ENCODE peak calls at places on chromosomes 6 and 20, in eight cellular contexts. One of them, this sample, is unnamed.

GRCh38 chr6:111657146-111657545 is 51.5 kb upstream of the TRAF3IP2 start:
- DNase-seq in A549: peak; percentile 20
- DNase-seq in hepatocyte: no peak
- DNase-seq in HCT116: no peak
- DNase-seq in fibroblast of lung: peak; percentile 75
- DNase-seq in IMR-90: peak; percentile 74
- DNase-seq in mesenchymal stem cell: peak; percentile 80
- DNase-seq in K562: no peak
- DNase-seq in this sample: no peak

GRCh38 chr6:32192608-32193039 is at the start of gene GPSM3:
- DNase-seq in A549: no peak
- DNase-seq in hepatocyte: no peak
- DNase-seq in HCT116: no peak
- DNase-seq in fibroblast of lung: peak; percentile 25
- DNase-seq in IMR-90: peak; percentile 36
- DNase-seq in mesenchymal stem cell: peak; percentile 41
- DNase-seq in K562: peak; percentile 73
- DNase-seq in this sample: peak; percentile 74

GRCh38 chr6:158879180-158879579 is 60.0 kb upstream of the EZR start:
- DNase-seq in A549: no peak
- DNase-seq in hepatocyte: peak; percentile 40
- DNase-seq in HCT116: no peak
- DNase-seq in fibroblast of lung: peak; percentile 92
- DNase-seq in IMR-90: no peak
- DNase-seq in mesenchymal stem cell: peak; percentile 47
- DNase-seq in K562: no peak
- DNase-seq in this sample: no peak

GRCh38 chr6:31821301-31822037 is 6.1 kb upstream of the HSPA1B start:
- DNase-seq in A549: peak; percentile 71
- DNase-seq in hepatocyte: peak; percentile 74
- DNase-seq in HCT116: no peak
- DNase-seq in fibroblast of lung: peak; percentile 48
- DNase-seq in IMR-90: peak; percentile 30
- DNase-seq in mesenchymal stem cell: no peak
- DNase-seq in K562: peak; percentile 77
- DNase-seq in this sample: peak; percentile 88

GRCh38 chr6:41042656-41043055 is 389 bp downstream of the TSPO2 start:
- DNase-seq in A549: no peak
- DNase-seq in hepatocyte: no peak
- DNase-seq in HCT116: no peak
- DNase-seq in fibroblast of lung: no peak
- DNase-seq in IMR-90: no peak
- DNase-seq in mesenchymal stem cell: no peak
- DNase-seq in K562: no peak
- DNase-seq in this sample: peak; percentile 38

GRCh38 chr6:151321438-151321837 is 69.9 kb downstream of the ZBTB2 start:
- DNase-seq in A549: no peak
- DNase-seq in hepatocyte: no peak
- DNase-seq in HCT116: no peak
- DNase-seq in fibroblast of lung: no peak
- DNase-seq in IMR-90: no peak
- DNase-seq in mesenchymal stem cell: no peak
- DNase-seq in K562: no peak
- DNase-seq in this sample: no peak

GRCh38 chr6:32847795-32848194 is 3.9 kb upstream of the PSMB8 start:
- DNase-seq in A549: no peak
- DNase-seq in hepatocyte: no peak
- DNase-seq in HCT116: no peak
- DNase-seq in fibroblast of lung: no peak
- DNase-seq in IMR-90: no peak
- DNase-seq in mesenchymal stem cell: no peak
- DNase-seq in K562: no peak
- DNase-seq in this sample: no peak

GRCh38 chr6:17394192-17394611 is 807 bp downstream of the CAP2 start:
- DNase-seq in A549: peak; percentile 58
- DNase-seq in hepatocyte: peak; percentile 81
- DNase-seq in HCT116: peak; percentile 64
- DNase-seq in fibroblast of lung: peak; percentile 85
- DNase-seq in IMR-90: peak; percentile 79
- DNase-seq in mesenchymal stem cell: peak; percentile 81
- DNase-seq in K562: peak; percentile 15
- DNase-seq in this sample: peak; percentile 93

GRCh38 chr6:12890171-12890790 is 173.7 kb downstream of the PHACTR1 start:
- DNase-seq in A549: peak; percentile 17
- DNase-seq in hepatocyte: no peak
- DNase-seq in HCT116: peak; percentile 19
- DNase-seq in fibroblast of lung: no peak
- DNase-seq in IMR-90: no peak
- DNase-seq in mesenchymal stem cell: no peak
- DNase-seq in K562: peak; percentile 40
- DNase-seq in this sample: no peak

GRCh38 chr20:6164421-6165341 is 41.9 kb upstream of the FERMT1 start:
- DNase-seq in A549: no peak
- DNase-seq in hepatocyte: no peak
- DNase-seq in HCT116: peak; percentile 15
- DNase-seq in fibroblast of lung: peak; percentile 22
- DNase-seq in IMR-90: no peak
- DNase-seq in mesenchymal stem cell: no peak
- DNase-seq in K562: no peak
- DNase-seq in this sample: no peak

GRCh38 chr20:48784273-48784641 is 43.5 kb downstream of the PREX1 start:
- DNase-seq in A549: no peak
- DNase-seq in hepatocyte: no peak
- DNase-seq in HCT116: no peak
- DNase-seq in fibroblast of lung: no peak
- DNase-seq in IMR-90: no peak
- DNase-seq in mesenchymal stem cell: no peak
- DNase-seq in K562: no peak
- DNase-seq in this sample: no peak

GRCh38 chr6:15147827-15148226 is 98.0 kb upstream of the JARID2 start:
- DNase-seq in A549: no peak
- DNase-seq in hepatocyte: no peak
- DNase-seq in HCT116: no peak
- DNase-seq in fibroblast of lung: no peak
- DNase-seq in IMR-90: no peak
- DNase-seq in mesenchymal stem cell: no peak
- DNase-seq in K562: no peak
- DNase-seq in this sample: no peak

GRCh38 chr6:106309766-106310373 is 15.7 kb downstream of the ATG5 start:
- DNase-seq in A549: no peak
- DNase-seq in hepatocyte: no peak
- DNase-seq in HCT116: peak; percentile 23
- DNase-seq in fibroblast of lung: peak; percentile 50
- DNase-seq in IMR-90: peak; percentile 8
- DNase-seq in mesenchymal stem cell: peak; percentile 16
- DNase-seq in K562: no peak
- DNase-seq in this sample: peak; percentile 36

GRCh38 chr6:87714093-87714809 is 12.2 kb upstream of the AKIRIN2 start:
- DNase-seq in A549: peak; percentile 61
- DNase-seq in hepatocyte: no peak
- DNase-seq in HCT116: no peak
- DNase-seq in fibroblast of lung: peak; percentile 89
- DNase-seq in IMR-90: peak; percentile 88
- DNase-seq in mesenchymal stem cell: peak; percentile 80
- DNase-seq in K562: no peak
- DNase-seq in this sample: no peak

GRCh38 chr20:45456632-45457031 is 12.9 kb upstream of the WFDC2 start:
- DNase-seq in A549: peak; percentile 42
- DNase-seq in hepatocyte: peak; percentile 66
- DNase-seq in HCT116: peak; percentile 71
- DNase-seq in fibroblast of lung: no peak
- DNase-seq in IMR-90: no peak
- DNase-seq in mesenchymal stem cell: no peak
- DNase-seq in K562: no peak
- DNase-seq in this sample: no peak

GRCh38 chr20:49543071-49543857 is 24.7 kb downstream of the PTGIS start:
- DNase-seq in A549: no peak
- DNase-seq in hepatocyte: no peak
- DNase-seq in HCT116: no peak
- DNase-seq in fibroblast of lung: no peak
- DNase-seq in IMR-90: no peak
- DNase-seq in mesenchymal stem cell: no peak
- DNase-seq in K562: no peak
- DNase-seq in this sample: no peak

GRCh38 chr6:170522565-170523183 is 30.4 kb downstream of the PSMB1 start:
- DNase-seq in A549: peak; percentile 11
- DNase-seq in hepatocyte: peak; percentile 28
- DNase-seq in HCT116: peak; percentile 12
- DNase-seq in fibroblast of lung: peak; percentile 17
- DNase-seq in IMR-90: peak; percentile 24
- DNase-seq in mesenchymal stem cell: peak; percentile 24
- DNase-seq in K562: no peak
- DNase-seq in this sample: no peak

GRCh38 chr6:131643262-131643631 is 6.1 kb downstream of the ENPP3 start:
- DNase-seq in A549: no peak
- DNase-seq in hepatocyte: no peak
- DNase-seq in HCT116: peak; percentile 66
- DNase-seq in fibroblast of lung: peak; percentile 17
- DNase-seq in IMR-90: no peak
- DNase-seq in mesenchymal stem cell: no peak
- DNase-seq in K562: no peak
- DNase-seq in this sample: no peak

GRCh38 chr6:21190701-21191588 is 402.6 kb upstream of the SOX4 start:
- DNase-seq in A549: no peak
- DNase-seq in hepatocyte: no peak
- DNase-seq in HCT116: no peak
- DNase-seq in fibroblast of lung: no peak
- DNase-seq in IMR-90: no peak
- DNase-seq in mesenchymal stem cell: peak; percentile 11
- DNase-seq in K562: no peak
- DNase-seq in this sample: no peak

GRCh38 chr6:25327372-25327771 is 48.2 kb downstream of the CARMIL1 start:
- DNase-seq in A549: no peak
- DNase-seq in hepatocyte: no peak
- DNase-seq in HCT116: no peak
- DNase-seq in fibroblast of lung: no peak
- DNase-seq in IMR-90: no peak
- DNase-seq in mesenchymal stem cell: no peak
- DNase-seq in K562: no peak
- DNase-seq in this sample: no peak

GRCh38 chr6:108671790-108672189 is 111.1 kb downstream of the FOXO3 start:
- DNase-seq in A549: no peak
- DNase-seq in hepatocyte: no peak
- DNase-seq in HCT116: no peak
- DNase-seq in fibroblast of lung: no peak
- DNase-seq in IMR-90: no peak
- DNase-seq in mesenchymal stem cell: no peak
- DNase-seq in K562: no peak
- DNase-seq in this sample: no peak

GRCh38 chr6:75210885-75211739 is 5.3 kb upstream of the COL12A1 start:
- DNase-seq in A549: peak; percentile 56
- DNase-seq in hepatocyte: peak; percentile 87
- DNase-seq in HCT116: no peak
- DNase-seq in fibroblast of lung: peak; percentile 57
- DNase-seq in IMR-90: peak; percentile 79
- DNase-seq in mesenchymal stem cell: peak; percentile 76
- DNase-seq in K562: peak; percentile 55
- DNase-seq in this sample: peak; percentile 69

GRCh38 chr20:1107176-1107575 is 11.2 kb upstream of the PSMF1 start:
- DNase-seq in A549: no peak
- DNase-seq in hepatocyte: no peak
- DNase-seq in HCT116: no peak
- DNase-seq in fibroblast of lung: no peak
- DNase-seq in IMR-90: no peak
- DNase-seq in mesenchymal stem cell: no peak
- DNase-seq in K562: no peak
- DNase-seq in this sample: no peak
- H3K4me2 ChIP-seq in A549: no peak overlapping the region
- H3K4me2 ChIP-seq in hepatocyte: no peak overlapping the region
- H3K4me2 ChIP-seq in HCT116: no peak overlapping the region
- H3K4me2 ChIP-seq in fibroblast of lung: no peak overlapping the region
- H3K4me2 ChIP-seq in IMR-90: no peak overlapping the region
- H3K4me2 ChIP-seq in mesenchymal stem cell: no peak overlapping the region
- H3K4me2 ChIP-seq in K562: no peak overlapping the region
- H3K4me2 ChIP-seq in this sample: no peak overlapping the region

GRCh38 chr6:27834879-27835549 is 77.2 kb downstream of the OR2B2 start:
- DNase-seq in A549: no peak
- DNase-seq in hepatocyte: no peak
- DNase-seq in HCT116: no peak
- DNase-seq in fibroblast of lung: no peak
- DNase-seq in IMR-90: no peak
- DNase-seq in mesenchymal stem cell: no peak
- DNase-seq in K562: peak; percentile 61
- DNase-seq in this sample: no peak
- H3K4me3 ChIP-seq in A549: no peak overlapping the region
- H3K4me3 ChIP-seq in hepatocyte: no peak overlapping the region
- H3K4me3 ChIP-seq in HCT116: no peak overlapping the region
- H3K4me3 ChIP-seq in fibroblast of lung: no peak overlapping the region
- H3K4me3 ChIP-seq in IMR-90: no peak overlapping the region
- H3K4me3 ChIP-seq in mesenchymal stem cell: no peak overlapping the region
- H3K4me3 ChIP-seq in K562: peak overlapping the region; percentile 56
- H3K4me3 ChIP-seq in this sample: no peak overlapping the region

DNA sequence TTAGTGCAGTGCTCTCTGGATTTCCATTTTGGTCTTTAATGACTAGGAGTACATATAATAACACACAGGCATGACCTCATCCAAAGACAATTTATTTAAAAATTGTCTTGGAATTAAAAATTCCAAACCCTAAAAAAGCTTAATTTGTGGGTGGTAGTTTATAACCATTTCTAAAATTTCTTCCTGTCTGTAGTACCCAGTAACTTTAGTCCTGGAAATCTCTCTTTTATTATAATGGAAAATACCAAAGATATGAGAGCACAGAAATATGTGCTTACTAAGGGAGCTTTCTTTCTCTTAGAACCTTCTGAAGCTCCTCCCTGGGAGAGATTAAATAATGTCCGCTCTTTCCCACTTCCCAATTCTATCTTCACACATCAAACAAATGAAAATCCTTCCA is 70.5 kb upstream of the PRL start:
- DNase-seq in A549: no peak
- DNase-seq in hepatocyte: no peak
- DNase-seq in HCT116: no peak
- DNase-seq in fibroblast of lung: peak; percentile 65
- DNase-seq in IMR-90: peak; percentile 36
- DNase-seq in mesenchymal stem cell: no peak
- DNase-seq in K562: no peak
- DNase-seq in this sample: peak; percentile 81
- H3K4me2 ChIP-seq in A549: no peak overlapping the region
- H3K4me2 ChIP-seq in hepatocyte: no peak overlapping the region
- H3K4me2 ChIP-seq in HCT116: no peak overlapping the region
- H3K4me2 ChIP-seq in fibroblast of lung: no peak overlapping the region
- H3K4me2 ChIP-seq in IMR-90: peak overlapping the region; percentile 31
- H3K4me2 ChIP-seq in mesenchymal stem cell: no peak overlapping the region
- H3K4me2 ChIP-seq in K562: no peak overlapping the region
- H3K4me2 ChIP-seq in this sample: peak overlapping the region; percentile 5

GRCh38 chr20:610130-611046 is at the start of gene TCF15:
- DNase-seq in A549: no peak
- DNase-seq in hepatocyte: peak; percentile 23
- DNase-seq in HCT116: no peak
- DNase-seq in fibroblast of lung: peak; percentile 19
- DNase-seq in IMR-90: no peak
- DNase-seq in mesenchymal stem cell: no peak
- DNase-seq in K562: peak; percentile 98
- DNase-seq in this sample: peak; percentile 87
- H3K4me3 ChIP-seq in A549: no peak within 1 kb of the TSS
- H3K4me3 ChIP-seq in hepatocyte: no peak within 1 kb of the TSS
- H3K4me3 ChIP-seq in HCT116: no peak within 1 kb of the TSS
- H3K4me3 ChIP-seq in fibroblast of lung: no peak within 1 kb of the TSS
- H3K4me3 ChIP-seq in IMR-90: no peak within 1 kb of the TSS
- H3K4me3 ChIP-seq in mesenchymal stem cell: no peak within 1 kb of the TSS
- H3K4me3 ChIP-seq in K562: peak within 1 kb of the TSS; percentile 46
- H3K4me3 ChIP-seq in this sample: no peak within 1 kb of the TSS

This sample was measured in osteoblast.